ENCODE peak calls at places on chromosome 4, in six cellular contexts. One of them, this sample, is unnamed.

GRCh38 chr4:184400375-184400870 is 73.9 kb downstream of the IRF2 start:
- DNase-seq in IMR-90: peak; percentile 97
- DNase-seq in Jurkat, Clone E6-1: no peak
- DNase-seq in GM12892: no peak
- DNase-seq in GM23338: no peak
- DNase-seq in NCI-H460: peak; percentile 33
- DNase-seq in this sample: no peak

GRCh38 chr4:154497901-154498300 is 6.3 kb upstream of the DCHS2 start:
- DNase-seq in IMR-90: no peak
- DNase-seq in Jurkat, Clone E6-1: no peak
- DNase-seq in GM12892: no peak
- DNase-seq in GM23338: no peak
- DNase-seq in NCI-H460: no peak
- DNase-seq in this sample: no peak

GRCh38 chr4:55173580-55173979 is 48.2 kb upstream of the KDR start:
- DNase-seq in IMR-90: peak; percentile 78
- DNase-seq in Jurkat, Clone E6-1: no peak
- DNase-seq in GM12892: no peak
- DNase-seq in GM23338: no peak
- DNase-seq in NCI-H460: no peak
- DNase-seq in this sample: no peak

GRCh38 chr4:77185681-77186080 is 28.7 kb downstream of the CCNG2 start:
- DNase-seq in IMR-90: no peak
- DNase-seq in Jurkat, Clone E6-1: no peak
- DNase-seq in GM12892: no peak
- DNase-seq in GM23338: no peak
- DNase-seq in NCI-H460: no peak
- DNase-seq in this sample: no peak

GRCh38 chr4:152448038-152448437 is 87.9 kb downstream of the FBXW7 start:
- DNase-seq in IMR-90: no peak
- DNase-seq in Jurkat, Clone E6-1: no peak
- DNase-seq in GM12892: no peak
- DNase-seq in GM23338: no peak
- DNase-seq in NCI-H460: no peak
- DNase-seq in this sample: no peak

GRCh38 chr4:47315346-47315745 is 148.2 kb downstream of the COMMD8 start:
- DNase-seq in IMR-90: peak; percentile 80
- DNase-seq in Jurkat, Clone E6-1: no peak
- DNase-seq in GM12892: no peak
- DNase-seq in GM23338: no peak
- DNase-seq in NCI-H460: no peak
- DNase-seq in this sample: no peak

GRCh38 chr4:5881340-5881739 is 11.5 kb downstream of the CRMP1 start:
- DNase-seq in IMR-90: peak; percentile 6
- DNase-seq in Jurkat, Clone E6-1: no peak
- DNase-seq in GM12892: no peak
- DNase-seq in GM23338: peak; percentile 59
- DNase-seq in NCI-H460: no peak
- DNase-seq in this sample: no peak

GRCh38 chr4:8932884-8933283 is 61.2 kb upstream of the HMX1 start:
- DNase-seq in IMR-90: no peak
- DNase-seq in Jurkat, Clone E6-1: no peak
- DNase-seq in GM12892: no peak
- DNase-seq in GM23338: no peak
- DNase-seq in NCI-H460: no peak
- DNase-seq in this sample: no peak

GRCh38 chr4:175810360-175810759 is 1.7 kb downstream of the GPM6A start:
- DNase-seq in IMR-90: no peak
- DNase-seq in Jurkat, Clone E6-1: no peak
- DNase-seq in GM12892: no peak
- DNase-seq in GM23338: no peak
- DNase-seq in NCI-H460: no peak
- DNase-seq in this sample: no peak